ENCODE peak calls at places on chromosomes 2 and 18, in five cellular contexts. U is uterus, F is body of pancreas, T is IMR-90, M is A549. B is an unnamed sample.

GRCh38 chr2:138997849-138998517 is 217.8 kb upstream of the NXPH2 start:
- DNase-seq in M (no peak), F (no peak), U (no peak), T (no peak), B (no peak)

GRCh38 chr2:110211938-110212858 is at the start of gene MTLN:
- DNase-seq in F (peak), T (peak), U (peak), M (peak), B (peak)

GRCh38 chr2:181998045-181998444 is 12.4 kb downstream of the PPP1R1C start:
- DNase-seq in F (no peak), T (no peak), U (no peak), M (no peak), B (no peak)

GRCh38 chr2:150135223-150135883 is 352.1 kb downstream of the RND3 start:
- DNase-seq in M (peak), F (peak), U (no peak), T (no peak), B (no peak)

GRCh38 chr2:121596221-121597080 is 52.8 kb downstream of the CLASP1 start:
- DNase-seq in F (peak), M (peak), U (no peak), T (peak), B (no peak)

GRCh38 chr2:187774551-187775071 is 220.4 kb upstream of the TFPI start:
- DNase-seq in M (no peak), U (no peak), T (peak), F (no peak), B (no peak)

GRCh38 chr2:174711206-174711605 is 53.1 kb downstream of the CHRNA1 start:
- DNase-seq in F (no peak), U (no peak), T (peak), M (no peak), B (no peak)

GRCh38 chr18:73717570-73717969 is 430.1 kb downstream of the FBXO15 start:
- DNase-seq in F (no peak), T (peak), U (no peak), M (no peak), B (no peak)

GRCh38 chr2:241049739-241050623 is 51.6 kb downstream of the SNED1 start:
- DNase-seq in M (no peak), U (no peak), F (no peak), T (no peak), B (peak)

GRCh38 chr2:67600472-67600871 is 203.3 kb downstream of the ETAA1 start:
- DNase-seq in M (peak), U (no peak), T (no peak), F (no peak), B (no peak)

GRCh38 chr2:208820289-208820688 is 413.7 kb downstream of the PTH2R start:
- DNase-seq in M (peak), U (no peak), F (no peak), T (no peak), B (no peak)

GRCh38 chr2:229489016-229489415 is 217.9 kb upstream of the PID1 start:
- DNase-seq in F (no peak), T (peak), M (peak), U (no peak), B (no peak)

GRCh38 chr18:13629841-13630747 is 96.3 kb downstream of the FAM210A start:
- DNase-seq in F (peak), T (peak), U (peak), M (peak), B (no peak)

GRCh38 chr18:56890632-56891031 is 239.5 kb downstream of the WDR7 start:
- DNase-seq in U (no peak), F (no peak), M (peak), T (peak), B (no peak)

GRCh38 chr2:33104052-33104623 is 157.4 kb downstream of the LTBP1 start:
- DNase-seq in U (no peak), F (no peak), M (peak), T (peak), B (no peak)

GRCh38 chr2:152499921-152500320 is 164.9 kb downstream of the FMNL2 start:
- DNase-seq in T (peak), F (no peak), U (no peak), M (no peak), B (no peak)

GRCh38 chr2:109474319-109474825 is 139.4 kb downstream of the SEPTIN10 start:
- DNase-seq in T (no peak), M (no peak), F (no peak), U (no peak), B (no peak)

GRCh38 chr18:49745051-49746014 is 68.0 kb downstream of the ACAA2 start:
- DNase-seq in T (no peak), M (no peak), U (no peak), F (no peak), B (no peak)

GRCh38 chr18:33469699-33470098 is 29.2 kb upstream of the CCDC178 start:
- DNase-seq in M (no peak), T (no peak), F (no peak), U (no peak), B (no peak)

GRCh38 chr2:20449501-20450200 is 2.8 kb downstream of the RHOB start:
- DNase-seq in F (peak), M (peak), U (no peak), T (peak), B (no peak)

GRCh38 chr2:235544687-235544965 is 50.8 kb downstream of the AGAP1 start:
- DNase-seq in U (no peak), F (no peak), T (no peak), M (no peak), B (no peak)

GRCh38 chr2:40043641-40044040 is 264.6 kb upstream of the THUMPD2 start:
- DNase-seq in U (no peak), T (no peak), M (no peak), F (no peak), B (no peak)

GRCh38 chr2:9773905-9774239 is 69.4 kb upstream of the TAF1B start:
- DNase-seq in T (no peak), F (no peak), M (no peak), U (no peak), B (peak)

GRCh38 chr2:60819155-60819862 is 62.1 kb upstream of the REL start:
- DNase-seq in M (no peak), T (no peak), F (no peak), U (no peak), B (no peak)

GRCh38 chr2:133602538-133602937 is 34.3 kb upstream of the NCKAP5 start:
- DNase-seq in F (no peak), T (no peak), U (peak), M (no peak), B (no peak)

GRCh38 chr2:217035967-217036366 is 176.1 kb upstream of the TNP1 start:
- DNase-seq in F (no peak), M (no peak), U (peak), T (no peak), B (no peak)

GRCh38 chr18:79555885-79556284 is 123.7 kb upstream of the CTDP1 start:
- DNase-seq in U (peak), F (no peak), M (no peak), T (no peak), B (peak)

GRCh38 chr18:10457798-10458197 is 3.4 kb downstream of the APCDD1 start:
- DNase-seq in U (no peak), T (peak), F (no peak), M (no peak), B (no peak)
- TF ChIP-seq POLR2A in U (no peak), T (no peak), F (no peak), M (no peak), B (no peak)

GRCh38 chr2:72824224-72824842 is 1.5 kb downstream of the EXOC6B start:
- DNase-seq in M (no peak), U (no peak), F (no peak), T (peak), B (no peak)

GRCh38 chr2:72827999-72828646 is 2.3 kb upstream of the EXOC6B start:
- DNase-seq in U (no peak), T (peak), F (no peak), M (peak), B (no peak)

GRCh38 chr2:72825271-72826155 is at the start of gene EXOC6B:
- DNase-seq in U (peak), T (peak), F (peak), M (peak), B (peak)

GRCh38 chr2:72827495-72827894 is 1.7 kb upstream of the EXOC6B start:
- DNase-seq in F (no peak), T (no peak), U (no peak), M (no peak), B (no peak)

GRCh38 chr2:72826156-72826477 is 284 bp upstream of the EXOC6B start:
- DNase-seq in T (no peak), M (no peak), U (no peak), F (no peak), B (no peak)
- H3K4me3 ChIP-seq in T (no peak), M (peak), U (peak), F (peak), B (peak)

GRCh38 chr2:86225581-86225980 is 26.3 kb downstream of the MRPL35 start:
- DNase-seq in M (no peak), U (peak), T (no peak), F (no peak), B (no peak)
- TF ChIP-seq CTCF in M (no peak), U (no peak), T (no peak), F (no peak), B (no peak)

DNA sequence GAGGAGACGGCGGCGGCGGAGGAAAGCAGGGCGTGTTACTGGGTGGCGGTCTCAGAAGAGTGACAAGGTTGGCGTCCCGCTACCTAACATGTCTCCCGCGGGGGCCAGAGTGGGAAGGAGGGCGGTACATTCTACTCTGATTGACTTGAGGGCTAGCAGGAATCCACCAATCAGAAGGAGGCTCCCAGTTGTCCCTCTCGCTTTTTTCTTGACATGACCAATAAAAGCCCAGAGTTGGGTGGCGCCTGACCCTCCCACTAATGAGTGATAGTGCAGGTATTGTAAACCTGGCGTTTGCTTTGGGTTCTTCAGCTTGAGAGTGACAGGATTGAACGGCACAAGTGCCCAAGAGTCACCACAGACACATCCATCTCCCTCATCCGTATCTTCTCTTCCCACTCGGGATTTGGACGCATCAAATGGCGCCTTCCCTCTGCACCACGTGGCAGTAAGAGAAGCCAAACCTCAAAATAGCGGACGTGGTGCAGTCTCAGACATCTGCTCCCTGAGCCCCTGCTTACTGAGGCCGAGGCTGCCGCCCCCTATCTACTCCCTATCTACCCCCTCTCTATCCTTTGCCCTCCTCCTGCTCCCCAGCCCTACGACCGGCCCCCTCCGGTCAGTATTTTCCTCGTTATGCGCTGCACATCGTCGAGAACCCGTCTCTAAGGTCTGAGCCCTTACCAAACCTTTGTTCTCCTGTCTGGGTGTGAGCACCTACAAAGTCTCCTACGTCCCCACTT is 746 bp upstream of the FAM161A start:
- DNase-seq in U (peak), M (peak), F (peak), T (peak), B (peak)
- TF ChIP-seq POLR2A in U (no peak), M (peak), F (no peak), T (no peak), B (no peak)

GRCh38 chr2:42048318-42049251 is 764 bp downstream of the PKDCC start:
- DNase-seq in U (peak), T (peak), F (peak), M (no peak), B (no peak)
- H3K4me3 ChIP-seq in U (peak), T (peak), F (peak), M (peak), B (peak)

GRCh38 chr2:219499058-219499307 is 292 bp downstream of the GMPPA start:
- DNase-seq in F (no peak), M (no peak), T (no peak), U (no peak), B (no peak)

GRCh38 chr2:219501441-219501840 is 2.8 kb downstream of the GMPPA start:
- DNase-seq in F (no peak), T (peak), U (no peak), M (no peak), B (no peak)

GRCh38 chr2:219499555-219499954 is 864 bp downstream of the GMPPA start:
- DNase-seq in U (no peak), F (no peak), T (no peak), M (no peak), B (no peak)

GRCh38 chr2:219498280-219499057 is at the start of gene GMPPA:
- DNase-seq in U (peak), T (peak), F (peak), M (peak), B (peak)

DNA sequence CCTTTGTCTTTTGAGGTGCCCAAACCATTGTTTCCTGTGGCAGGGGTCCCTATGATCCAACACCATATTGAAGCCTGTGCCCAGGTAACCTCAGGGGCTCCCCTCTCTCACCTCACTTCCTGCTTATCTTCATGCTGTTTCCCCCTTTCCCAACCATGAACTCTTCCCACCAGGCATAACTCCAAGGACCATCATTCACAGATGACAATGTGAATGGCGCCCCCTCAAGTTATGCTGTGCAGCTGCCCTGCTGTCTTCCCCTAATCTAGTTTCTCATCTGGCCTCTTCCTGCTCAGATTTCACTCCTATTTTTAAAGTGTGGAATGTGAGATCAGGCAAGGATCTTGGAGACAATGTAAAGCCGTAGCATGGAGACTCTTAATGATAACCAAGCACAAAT is 1.4 kb downstream of the GMPPA start:
- DNase-seq in F (no peak), M (peak), T (peak), U (no peak), B (no peak)
- TF ChIP-seq CTCF in F (no peak), M (no peak), T (peak), U (no peak), B (no peak)

DNA sequence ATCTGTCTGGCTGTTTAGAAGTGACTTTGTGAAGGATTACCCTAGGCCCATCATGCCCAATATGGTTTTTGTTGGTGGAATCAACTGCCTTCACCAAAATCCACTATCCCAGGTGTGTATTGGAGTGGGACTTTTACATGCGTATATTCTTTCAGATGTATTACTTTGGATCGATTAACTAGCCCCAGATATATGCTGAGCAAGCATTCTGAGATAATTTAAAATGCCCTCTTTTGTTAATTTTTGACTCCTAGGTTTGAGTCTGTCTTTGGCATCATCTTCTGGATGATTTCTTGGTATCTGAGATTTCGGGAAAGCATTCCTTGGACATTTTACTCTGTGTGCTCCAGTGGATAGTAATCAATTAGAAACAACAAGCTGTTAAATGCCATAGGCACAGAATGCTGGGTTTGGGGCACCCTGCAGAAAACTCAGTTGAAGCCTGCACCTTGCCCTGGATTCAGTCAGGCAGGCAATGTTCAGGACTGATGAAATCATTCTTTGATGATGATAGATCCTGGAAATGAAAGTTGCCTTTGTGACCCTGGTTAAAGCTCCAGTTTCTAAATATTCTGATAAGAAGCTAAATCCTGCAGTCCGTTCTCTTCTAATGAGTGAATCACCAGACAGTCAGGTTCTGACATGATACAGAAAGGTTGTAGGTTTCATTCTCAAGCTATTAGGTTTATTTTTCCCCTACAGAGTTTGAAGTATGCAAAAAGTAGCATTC is 1.1 kb downstream of the UGT1A1 start:
- DNase-seq in F (no peak), U (no peak), M (no peak), T (peak), B (no peak)
- TF ChIP-seq POLR2A in F (no peak), U (no peak), M (no peak), T (no peak), B (no peak)

GRCh38 chr2:50645346-50645745 is 386.6 kb downstream of the NRXN1 start:
- DNase-seq in F (no peak), T (no peak), U (no peak), M (no peak), B (no peak)

GRCh38 chr2:50649626-50650397 is 382.1 kb downstream of the NRXN1 start:
- DNase-seq in U (no peak), F (no peak), M (no peak), T (peak), B (no peak)

GRCh38 chr2:50648031-50648430 is 383.9 kb downstream of the NRXN1 start:
- DNase-seq in T (no peak), U (no peak), F (no peak), M (no peak), B (no peak)

DNA sequence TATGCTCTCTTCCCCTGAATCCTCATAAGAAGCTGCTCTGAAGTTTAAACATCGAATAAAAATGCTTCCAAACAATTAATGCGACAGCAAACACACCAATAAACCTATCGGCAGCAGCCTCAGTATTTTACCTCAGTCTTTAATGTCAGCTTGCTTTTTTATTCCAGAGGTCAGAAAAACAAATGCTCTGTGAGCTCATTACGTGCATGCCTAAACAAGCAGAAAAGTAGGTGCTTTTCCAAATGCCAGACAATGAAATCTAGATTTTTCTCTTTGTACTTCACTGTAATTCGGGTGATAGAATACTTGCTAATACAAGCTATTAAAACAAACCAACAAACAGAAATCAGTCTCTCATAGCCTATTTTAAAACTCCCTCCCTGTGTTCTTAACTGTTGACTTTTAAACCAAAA is 381.5 kb downstream of the NRXN1 start:
- DNase-seq in F (no peak), T (no peak), U (no peak), M (no peak), B (no peak)
- H3K4me3 ChIP-seq in F (no peak), T (no peak), U (no peak), M (no peak), B (no peak)

GRCh38 chr2:131146749-131147148 is 41.6 kb downstream of the PLEKHB2 start:
- DNase-seq in T (no peak), M (no peak), U (no peak), F (no peak), B (no peak)

GRCh38 chr2:131151398-131151797 is 46.3 kb downstream of the PLEKHB2 start:
- DNase-seq in F (no peak), M (no peak), T (no peak), U (no peak), B (no peak)

GRCh38 chr2:131146255-131146654 is 41.1 kb downstream of the PLEKHB2 start:
- DNase-seq in F (no peak), U (no peak), M (no peak), T (no peak), B (no peak)

GRCh38 chr2:131145040-131145439 is 39.9 kb downstream of the PLEKHB2 start:
- DNase-seq in U (no peak), M (no peak), F (no peak), T (no peak), B (no peak)

GRCh38 chr2:131148426-131148825 is 43.3 kb downstream of the PLEKHB2 start:
- DNase-seq in M (peak), F (no peak), T (no peak), U (no peak), B (no peak)
- TF ChIP-seq CTCF in M (peak), F (no peak), T (no peak), U (no peak), B (no peak)

DNA sequence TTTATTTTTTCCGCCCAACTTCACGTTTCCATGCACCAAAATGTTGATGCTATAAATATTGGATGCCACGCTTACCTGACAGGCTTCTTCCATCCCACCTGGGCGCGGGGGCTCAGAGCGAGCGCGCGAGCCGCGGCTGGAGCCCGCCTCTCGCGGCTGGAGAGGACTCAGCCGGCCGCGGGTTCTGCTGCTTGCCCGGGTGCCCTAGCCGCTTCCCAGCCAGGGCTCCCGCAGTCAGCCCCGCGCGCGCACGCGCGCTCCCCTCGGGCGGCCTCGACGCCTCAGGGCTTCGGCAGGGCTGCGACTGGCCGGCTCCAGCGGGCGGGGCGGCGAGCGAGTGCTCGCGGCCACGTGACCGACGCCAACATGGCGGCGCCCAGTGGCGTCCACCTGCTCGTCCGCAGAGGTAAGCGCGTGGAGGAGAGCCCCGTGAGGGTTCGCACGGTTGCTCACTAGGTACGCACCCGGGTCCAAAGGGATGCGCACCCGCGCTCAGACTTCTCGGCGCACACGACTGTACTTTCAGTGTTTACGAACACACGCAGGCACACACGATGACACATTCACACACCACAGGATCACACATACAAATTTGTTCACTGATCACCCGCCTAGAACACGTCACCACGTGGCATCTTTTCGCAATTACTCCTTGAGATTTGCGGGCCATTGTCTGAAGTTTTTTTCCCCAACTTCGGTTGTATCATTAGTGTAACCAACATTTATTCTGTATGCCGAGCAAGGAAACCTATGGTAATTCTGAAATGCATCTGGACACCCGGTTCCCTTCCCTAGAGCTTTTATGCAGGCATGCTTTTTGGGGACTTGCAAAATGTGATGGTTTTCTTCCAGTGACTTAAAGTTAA is at the start of gene METAP1D:
- DNase-seq in T (peak), M (peak), F (peak), U (peak), B (peak)
- TF ChIP-seq POLR2A in T (peak), M (peak), F (peak), U (peak), B (no peak)